ENCODE peak calls at places on chromosomes 4 and X, in seven cellular contexts. One of them, this sample, is unnamed.

GRCh38 chr4:142913461-142914030 is 67.4 kb upstream of the INPP4B start:
- DNase-seq in mammary epithelial cell: no peak
- DNase-seq in fibroblast of pulmonary artery: no peak
- DNase-seq in body of pancreas: no peak
- DNase-seq in Panc1: no peak
- DNase-seq in upper lobe of left lung: no peak
- DNase-seq in AG09309: peak
- DNase-seq in this sample: no peak

GRCh38 chr4:40850496-40850895 is 100.7 kb downstream of the NSUN7 start:
- DNase-seq in body of pancreas: no peak
- DNase-seq in mammary epithelial cell: no peak
- DNase-seq in upper lobe of left lung: no peak
- DNase-seq in Panc1: no peak
- DNase-seq in AG09309: no peak
- DNase-seq in fibroblast of pulmonary artery: no peak
- DNase-seq in this sample: no peak

GRCh38 chrX:24553016-24553415 is 87.9 kb downstream of the PDK3 start:
- DNase-seq in mammary epithelial cell: no peak
- DNase-seq in body of pancreas: no peak
- DNase-seq in AG09309: no peak
- DNase-seq in Panc1: no peak
- DNase-seq in fibroblast of pulmonary artery: peak
- DNase-seq in upper lobe of left lung: no peak
- DNase-seq in this sample: no peak

GRCh38 chrX:25015486-25016360 is at the start of gene ARX:
- DNase-seq in AG09309: no peak
- DNase-seq in fibroblast of pulmonary artery: peak
- DNase-seq in mammary epithelial cell: peak
- DNase-seq in upper lobe of left lung: peak
- DNase-seq in Panc1: no peak
- DNase-seq in body of pancreas: peak
- DNase-seq in this sample: peak

GRCh38 chrX:151505796-151506195 is 57.7 kb upstream of the PASD1 start:
- DNase-seq in upper lobe of left lung: no peak
- DNase-seq in mammary epithelial cell: peak
- DNase-seq in fibroblast of pulmonary artery: no peak
- DNase-seq in Panc1: no peak
- DNase-seq in AG09309: no peak
- DNase-seq in body of pancreas: peak
- DNase-seq in this sample: no peak

GRCh38 chrX:120753413-120754251 is 122.0 kb downstream of the CT47B1 start:
- DNase-seq in fibroblast of pulmonary artery: no peak
- DNase-seq in Panc1: no peak
- DNase-seq in body of pancreas: no peak
- DNase-seq in mammary epithelial cell: no peak
- DNase-seq in AG09309: no peak
- DNase-seq in upper lobe of left lung: no peak
- DNase-seq in this sample: no peak

GRCh38 chr4:137587796-137588195 is 55.5 kb upstream of the PCDH18 start:
- DNase-seq in body of pancreas: no peak
- DNase-seq in AG09309: no peak
- DNase-seq in mammary epithelial cell: no peak
- DNase-seq in upper lobe of left lung: no peak
- DNase-seq in Panc1: no peak
- DNase-seq in fibroblast of pulmonary artery: peak
- DNase-seq in this sample: no peak

GRCh38 chr4:158051401-158052235 is 121.2 kb downstream of the GASK1B start:
- DNase-seq in body of pancreas: no peak
- DNase-seq in AG09309: peak
- DNase-seq in mammary epithelial cell: peak
- DNase-seq in upper lobe of left lung: no peak
- DNase-seq in Panc1: no peak
- DNase-seq in fibroblast of pulmonary artery: peak
- DNase-seq in this sample: peak

GRCh38 chrX:150032742-150033141 is 94.5 kb upstream of the EOLA2 start:
- DNase-seq in body of pancreas: no peak
- DNase-seq in AG09309: peak
- DNase-seq in fibroblast of pulmonary artery: peak
- DNase-seq in upper lobe of left lung: no peak
- DNase-seq in Panc1: no peak
- DNase-seq in mammary epithelial cell: peak
- DNase-seq in this sample: no peak

GRCh38 chr4:81422591-81422990 is 49.1 kb downstream of the RASGEF1B start:
- DNase-seq in fibroblast of pulmonary artery: no peak
- DNase-seq in body of pancreas: no peak
- DNase-seq in Panc1: no peak
- DNase-seq in AG09309: no peak
- DNase-seq in mammary epithelial cell: no peak
- DNase-seq in upper lobe of left lung: no peak
- DNase-seq in this sample: no peak

DNA sequence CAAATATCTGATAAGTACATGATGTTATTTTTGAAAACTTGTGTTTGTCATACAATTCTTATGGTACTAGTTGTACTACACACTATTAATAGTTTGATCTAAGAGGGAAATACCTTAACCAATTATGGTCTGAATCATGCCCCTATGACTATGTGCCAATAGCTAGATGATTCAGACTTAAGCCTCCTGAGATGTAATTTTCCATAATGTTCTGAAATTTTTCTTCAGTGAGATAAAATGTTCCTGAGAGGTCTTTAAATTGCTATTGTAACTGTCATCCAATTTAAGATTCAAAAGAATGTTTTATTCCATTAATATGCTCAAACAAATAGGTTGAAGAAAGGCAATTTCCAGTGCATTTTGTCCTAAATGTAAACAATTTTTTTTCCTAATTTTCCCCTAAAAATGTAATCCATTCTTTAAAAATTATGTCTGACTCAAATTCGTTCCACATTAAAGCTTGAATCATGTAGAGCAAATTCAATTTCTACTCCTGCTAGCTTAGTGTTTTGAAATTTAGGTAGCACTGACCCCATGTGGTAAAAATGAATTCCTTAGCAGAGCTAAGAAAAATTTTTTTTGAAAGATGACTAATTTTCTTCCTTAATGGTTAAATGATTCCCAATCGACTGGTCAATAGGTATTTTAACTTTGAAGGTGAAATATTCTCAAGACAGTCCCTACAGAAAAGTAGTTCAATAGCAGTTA is 49.1 kb downstream of the APOOL start:
- DNase-seq in upper lobe of left lung: no peak
- DNase-seq in mammary epithelial cell: peak
- DNase-seq in body of pancreas: no peak
- DNase-seq in AG09309: peak
- DNase-seq in fibroblast of pulmonary artery: peak
- DNase-seq in Panc1: peak
- DNase-seq in this sample: peak
- TF ChIP-seq CTCF in upper lobe of left lung: no peak
- TF ChIP-seq CTCF in mammary epithelial cell: peak
- TF ChIP-seq CTCF in body of pancreas: no peak
- TF ChIP-seq CTCF in AG09309: peak
- TF ChIP-seq CTCF in fibroblast of pulmonary artery: peak
- TF ChIP-seq CTCF in Panc1: peak
- TF ChIP-seq CTCF in this sample: peak

GRCh38 chrX:84715315-84715714 is 213.1 kb upstream of the HDX start:
- DNase-seq in upper lobe of left lung: no peak
- DNase-seq in body of pancreas: no peak
- DNase-seq in AG09309: no peak
- DNase-seq in fibroblast of pulmonary artery: no peak
- DNase-seq in Panc1: no peak
- DNase-seq in mammary epithelial cell: no peak
- DNase-seq in this sample: no peak

GRCh38 chrX:84712621-84713020 is 210.4 kb upstream of the HDX start:
- DNase-seq in AG09309: no peak
- DNase-seq in body of pancreas: no peak
- DNase-seq in mammary epithelial cell: no peak
- DNase-seq in upper lobe of left lung: no peak
- DNase-seq in fibroblast of pulmonary artery: no peak
- DNase-seq in Panc1: no peak
- DNase-seq in this sample: no peak

GRCh38 chrX:84710611-84711010 is 208.4 kb upstream of the HDX start:
- DNase-seq in fibroblast of pulmonary artery: no peak
- DNase-seq in AG09309: no peak
- DNase-seq in Panc1: no peak
- DNase-seq in body of pancreas: no peak
- DNase-seq in mammary epithelial cell: no peak
- DNase-seq in upper lobe of left lung: no peak
- DNase-seq in this sample: no peak

DNA sequence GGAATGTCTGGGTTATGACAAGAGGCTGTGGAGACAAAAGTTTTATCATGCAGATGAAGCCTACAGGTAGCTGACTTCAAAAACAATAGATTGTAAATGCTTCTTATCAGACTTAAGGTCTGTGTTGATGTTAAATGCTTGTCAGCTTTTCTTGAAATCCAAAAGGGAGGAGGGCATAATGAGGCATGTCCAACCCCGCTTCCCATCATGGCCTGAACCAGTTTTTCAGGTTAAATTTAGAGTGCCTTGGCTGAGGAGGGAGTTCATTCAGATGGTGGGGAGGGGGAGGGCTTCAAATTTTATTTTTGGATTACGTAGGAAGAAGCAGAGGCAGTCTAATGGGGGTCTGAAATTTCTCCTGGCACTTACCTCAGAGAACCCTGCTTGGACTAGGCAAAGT is 207.7 kb upstream of the HDX start:
- DNase-seq in fibroblast of pulmonary artery: no peak
- DNase-seq in Panc1: no peak
- DNase-seq in AG09309: no peak
- DNase-seq in upper lobe of left lung: no peak
- DNase-seq in body of pancreas: no peak
- DNase-seq in mammary epithelial cell: no peak
- DNase-seq in this sample: no peak
- H3K4me3 ChIP-seq in fibroblast of pulmonary artery: no peak
- H3K4me3 ChIP-seq in Panc1: no peak
- H3K4me3 ChIP-seq in AG09309: no peak
- H3K4me3 ChIP-seq in upper lobe of left lung: no peak
- H3K4me3 ChIP-seq in body of pancreas: no peak
- H3K4me3 ChIP-seq in mammary epithelial cell: no peak
- H3K4me3 ChIP-seq in this sample: no peak

GRCh38 chrX:3548743-3549441 is 164.6 kb downstream of the PRKX start:
- DNase-seq in body of pancreas: peak
- DNase-seq in fibroblast of pulmonary artery: peak
- DNase-seq in upper lobe of left lung: no peak
- DNase-seq in AG09309: peak
- DNase-seq in mammary epithelial cell: peak
- DNase-seq in Panc1: no peak
- DNase-seq in this sample: peak
- TF ChIP-seq CTCF in body of pancreas: no peak
- TF ChIP-seq CTCF in fibroblast of pulmonary artery: peak
- TF ChIP-seq CTCF in upper lobe of left lung: no peak
- TF ChIP-seq CTCF in AG09309: peak
- TF ChIP-seq CTCF in mammary epithelial cell: peak
- TF ChIP-seq CTCF in Panc1: peak
- TF ChIP-seq CTCF in this sample: peak

DNA sequence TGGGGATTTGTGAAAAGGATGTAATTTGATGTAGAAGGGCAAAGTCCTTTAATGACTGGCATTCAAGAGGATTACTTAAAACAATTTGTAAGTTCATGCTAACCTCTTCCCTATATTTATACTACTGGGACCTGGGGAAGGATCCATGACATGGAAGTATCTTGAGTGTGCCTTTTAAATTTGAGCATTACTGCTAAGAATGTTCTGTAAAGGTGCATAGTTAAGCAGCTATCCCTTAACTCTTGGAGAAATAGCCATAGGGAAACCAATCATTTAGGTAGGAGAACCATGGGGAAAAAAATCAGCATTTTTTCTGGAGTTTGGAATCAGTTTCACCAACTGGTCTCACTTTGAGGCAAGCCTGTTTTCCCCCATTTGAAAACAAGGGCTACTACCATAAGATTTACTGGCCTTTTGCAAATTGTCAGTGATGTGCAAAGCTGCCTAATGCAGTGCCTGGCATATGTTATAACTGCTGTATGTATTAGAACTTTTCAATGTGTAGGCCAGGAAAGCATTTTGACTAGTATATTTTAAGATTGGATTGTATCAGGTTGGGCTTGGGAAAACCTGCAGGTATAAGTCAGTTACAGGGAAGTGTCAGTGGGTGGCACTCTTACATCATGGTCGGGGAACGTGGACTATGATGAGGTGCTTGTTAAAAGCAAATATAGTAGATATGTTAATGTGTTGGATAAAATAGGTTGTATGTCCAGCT is 72.1 kb downstream of the PRSS12 start:
- DNase-seq in mammary epithelial cell: peak
- DNase-seq in Panc1: peak
- DNase-seq in upper lobe of left lung: no peak
- DNase-seq in AG09309: peak
- DNase-seq in fibroblast of pulmonary artery: peak
- DNase-seq in body of pancreas: peak
- DNase-seq in this sample: peak
- H3K4me3 ChIP-seq in mammary epithelial cell: peak
- H3K4me3 ChIP-seq in Panc1: peak
- H3K4me3 ChIP-seq in upper lobe of left lung: no peak
- H3K4me3 ChIP-seq in AG09309: peak
- H3K4me3 ChIP-seq in fibroblast of pulmonary artery: peak
- H3K4me3 ChIP-seq in body of pancreas: peak
- H3K4me3 ChIP-seq in this sample: peak

This sample was measured in astrocyte of the cerebellum.